ENCODE peak calls at places on chromosomes 5 and 9, in four cellular contexts. A, T, Y and D are unnamed samples.

GRCh38 chr5:150126199-150126920 is 29.3 kb downstream of the PDGFRB start:
- DNase-seq in Y (no peak), A (no peak), T (no peak), D (no peak)

GRCh38 chr9:120078112-120078511 is 501.9 kb downstream of the CDK5RAP2 start:
- DNase-seq in Y (no peak), A (no peak), T (no peak), D (no peak)

GRCh38 chr5:124289122-124289521 is 457.3 kb downstream of the ZNF608 start:
- DNase-seq in A (no peak), T (no peak), Y (no peak), D (peak; percentile 16)

GRCh38 chr5:122726990-122727616 is 47.8 kb upstream of the SNX2 start:
- DNase-seq in A (no peak), Y (no peak), T (no peak), D (no peak)

GRCh38 chr5:38515648-38516047 is 40.8 kb downstream of the LIFR start:
- DNase-seq in A (no peak), T (no peak), Y (peak; percentile 49), D (peak; percentile 84)

GRCh38 chr9:109012009-109012875 is 1.1 kb downstream of the CTNNAL1 start:
- DNase-seq in A (peak; percentile 57), T (peak; percentile 10), Y (peak; percentile 83), D (peak; percentile 78)

GRCh38 chr5:145557345-145557744 is 277.8 kb downstream of the PRELID2 start:
- DNase-seq in Y (no peak), A (no peak), T (no peak), D (no peak)

GRCh38 chr5:50439221-50439620 is 1.9 kb downstream of the EMB start:
- DNase-seq in Y (no peak), A (no peak), T (no peak), D (no peak)

GRCh38 chr5:128081111-128081865 is 2.3 kb upstream of the SLC12A2 start:
- DNase-seq in A (no peak), T (no peak), Y (no peak), D (no peak)

GRCh38 chr5:142725231-142726187 is 39.6 kb upstream of the FGF1 start:
- DNase-seq in T (no peak), A (no peak), Y (no peak), D (no peak)

GRCh38 chr5:53041071-53041692 is 52.0 kb downstream of the ITGA2 start:
- DNase-seq in Y (no peak), A (no peak), T (no peak), D (no peak)

GRCh38 chr9:19138084-19138483 is 10.8 kb upstream of the PLIN2 start:
- DNase-seq in Y (no peak), T (no peak), A (no peak), D (no peak)

GRCh38 chr5:131265318-131265803 is 1.5 kb downstream of the CDC42SE2 start:
- DNase-seq in A (no peak), Y (peak; percentile 46), T (no peak), D (no peak)

GRCh38 chr9:124718928-124719327 is 52.2 kb downstream of the NR6A1 start:
- DNase-seq in Y (no peak), T (no peak), A (no peak), D (no peak)

GRCh38 chr5:167947312-167947711 is 344.1 kb upstream of the WWC1 start:
- DNase-seq in Y (no peak), A (no peak), T (no peak), D (no peak)

GRCh38 chr5:127518319-127518621 is 830 bp downstream of the PRRC1 start:
- DNase-seq in A (no peak), Y (no peak), T (no peak), D (no peak)

GRCh38 chr9:35114921-35115341 is 731 bp downstream of the ATOSB start:
- DNase-seq in Y (peak; percentile 64), T (no peak), A (peak; percentile 52), D (peak; percentile 51)

GRCh38 chr9:14281136-14281795 is 32.7 kb downstream of the NFIB start:
- DNase-seq in T (no peak), Y (no peak), A (no peak), D (peak; percentile 30)

GRCh38 chr9:116286287-116286686 is 132.7 kb downstream of the PAPPA start:
- DNase-seq in Y (peak; percentile 32), T (no peak), A (peak; percentile 77), D (no peak)

GRCh38 chr5:131974622-131974955 is 29.1 kb upstream of the MEIKIN start:
- DNase-seq in Y (no peak), A (no peak), T (no peak), D (no peak)

GRCh38 chr5:154371687-154372086 is 74.1 kb upstream of the SAP30L start:
- DNase-seq in T (no peak), A (no peak), Y (peak; percentile 46), D (peak; percentile 45)

GRCh38 chr9:13569706-13570423 is 290.4 kb upstream of the MPDZ start:
- DNase-seq in A (no peak), T (no peak), Y (no peak), D (no peak)

GRCh38 chr5:13359326-13359725 is 585.2 kb downstream of the DNAH5 start:
- DNase-seq in Y (no peak), A (no peak), T (no peak), D (no peak)

GRCh38 chr5:137280656-137281055 is 218.5 kb downstream of the SPOCK1 start:
- DNase-seq in T (no peak), A (no peak), Y (no peak), D (no peak)

GRCh38 chr9:87422999-87423398 is 74.7 kb upstream of the DAPK1 start:
- DNase-seq in A (no peak), Y (no peak), T (no peak), D (no peak)

GRCh38 chr5:40017151-40017550 is 592.4 kb upstream of the DAB2 start:
- DNase-seq in A (no peak), Y (no peak), T (no peak), D (no peak)

GRCh38 chr5:133290669-133291235 is 238.9 kb downstream of the HSPA4 start:
- DNase-seq in T (no peak), Y (no peak), A (no peak), D (no peak)
- H3K27ac ChIP-seq in T (no peak overlapping the region), Y (no peak overlapping the region), A (no peak overlapping the region), D (no peak overlapping the region)

GRCh38 chr9:79571309-79572031 is at the start of gene TLE4:
- DNase-seq in T (peak; percentile 99), A (peak; percentile 100), Y (peak; percentile 100), D (peak; percentile 100)
- H3K27ac ChIP-seq in T (peak within 1 kb of the TSS; percentile 85), A (peak within 1 kb of the TSS; percentile 77), Y (peak within 1 kb of the TSS; percentile 81), D (peak within 1 kb of the TSS; percentile 94)

DNA sequence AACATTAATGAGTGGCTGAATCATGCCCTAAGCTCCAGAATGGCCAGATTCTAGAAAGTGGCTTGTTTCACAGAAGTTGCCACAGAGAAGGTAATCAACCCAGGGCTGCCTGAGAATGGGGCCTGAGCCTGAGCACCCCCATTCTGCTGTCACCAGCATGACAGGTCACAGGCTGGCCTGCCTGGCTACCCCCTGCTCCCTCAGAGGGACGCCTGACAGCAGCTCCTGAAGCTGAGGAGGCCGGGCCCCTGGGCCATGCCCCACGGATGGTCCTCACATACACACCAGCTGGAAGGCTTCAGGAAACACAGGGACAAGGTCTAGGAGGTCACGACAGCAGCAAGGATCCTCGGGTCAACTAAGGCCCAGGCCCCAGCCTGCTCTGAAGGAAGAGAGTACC is 3.7 kb downstream of the GABRP start:
- DNase-seq in A (no peak), Y (no peak), T (no peak), D (no peak)
- H3K27ac ChIP-seq in A (no peak overlapping the region), Y (no peak overlapping the region), T (no peak overlapping the region), D (no peak overlapping the region)

GRCh38 chr9:33877727-33878489 is 60.9 kb downstream of the UBE2R2 start:
- DNase-seq in A (no peak), T (no peak), Y (no peak), D (no peak)
- H3K27ac ChIP-seq in A (no peak overlapping the region), T (no peak overlapping the region), Y (no peak overlapping the region), D (no peak overlapping the region)

DNA sequence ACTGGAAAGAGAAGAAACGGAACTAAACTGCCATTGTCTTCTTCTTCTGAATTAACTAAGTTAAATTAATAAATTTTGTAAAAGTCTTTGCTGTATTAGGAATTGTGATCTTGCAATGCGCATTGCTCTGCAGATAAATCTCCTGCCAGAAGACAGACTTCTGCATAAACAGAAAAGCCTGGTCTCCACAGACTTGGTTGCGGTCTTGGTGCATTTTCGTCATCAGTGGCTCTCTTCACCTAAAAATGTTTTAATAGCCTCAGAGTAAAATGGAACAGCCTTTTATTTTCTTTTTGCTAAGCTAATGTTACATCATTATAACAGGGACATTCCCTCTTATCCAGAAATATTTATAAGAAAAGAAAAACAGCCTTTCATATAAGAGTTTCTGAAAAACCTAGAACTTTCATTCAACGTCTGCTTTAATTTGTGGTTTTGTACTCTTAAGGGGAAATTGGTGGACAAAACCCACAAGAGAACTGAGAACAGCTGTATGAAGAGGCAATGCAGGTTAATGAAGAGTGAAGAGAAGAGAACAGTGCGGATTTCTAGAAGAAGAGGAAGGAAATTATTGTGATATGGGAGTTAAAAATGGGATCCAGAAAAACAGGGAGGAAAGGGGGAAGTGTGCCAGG is 10.1 kb downstream of the IFNA5 start:
- DNase-seq in Y (no peak), A (no peak), T (no peak), D (no peak)
- H3K27ac ChIP-seq in Y (peak overlapping the region; percentile 5), A (no peak overlapping the region), T (no peak overlapping the region), D (no peak overlapping the region)

DNA sequence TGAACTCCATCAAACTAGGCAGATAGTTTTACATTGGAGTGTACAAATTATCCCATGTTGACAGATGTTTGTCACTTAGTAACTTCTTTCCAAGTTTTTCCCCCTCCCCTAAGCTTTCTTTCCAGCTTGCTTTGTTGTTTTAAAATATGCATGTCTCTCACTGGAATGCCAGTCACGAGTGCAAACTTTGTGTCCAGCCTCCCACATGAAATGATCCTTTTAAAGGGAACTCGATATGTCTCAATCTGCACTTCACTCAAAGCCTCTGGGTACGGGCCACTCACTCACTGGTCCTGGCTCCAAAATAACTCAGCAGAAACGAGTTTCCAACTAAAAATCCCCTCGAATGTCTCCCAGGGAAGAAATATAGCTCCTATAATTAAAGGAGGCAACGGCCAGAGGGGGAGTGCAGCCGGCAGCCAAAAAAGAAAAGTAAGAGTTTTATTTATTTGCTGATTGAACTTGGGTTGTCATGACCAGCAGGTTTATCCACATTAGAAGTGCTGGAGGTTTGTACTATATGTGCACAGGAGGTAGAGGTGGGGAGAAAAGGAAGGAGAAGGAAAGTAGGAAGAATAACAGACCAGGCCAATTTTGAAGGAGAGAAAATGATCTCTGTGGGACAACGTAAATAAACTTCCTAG is 17.5 kb downstream of the NR2F1 start:
- DNase-seq in T (no peak), Y (no peak), A (no peak), D (no peak)
- H3K27ac ChIP-seq in T (no peak overlapping the region), Y (no peak overlapping the region), A (no peak overlapping the region), D (no peak overlapping the region)

GRCh38 chr5:177087707-177088005 is 941 bp downstream of the FGFR4 start:
- DNase-seq in T (no peak), A (peak; percentile 34), Y (no peak), D (no peak)

GRCh38 chr5:177085985-177086917 is at the start of gene FGFR4:
- DNase-seq in Y (peak; percentile 92), A (peak; percentile 97), T (peak; percentile 54), D (peak; percentile 95)

GRCh38 chr5:177089825-177090641 is 3.3 kb downstream of the FGFR4 start:
- DNase-seq in A (no peak), Y (no peak), T (no peak), D (no peak)

GRCh38 chr5:177089146-177089545 is 2.4 kb downstream of the FGFR4 start:
- DNase-seq in T (no peak), A (no peak), Y (no peak), D (no peak)

GRCh38 chr5:177086918-177087706 is 397 bp downstream of the FGFR4 start:
- DNase-seq in T (peak; percentile 60), Y (peak; percentile 95), A (peak; percentile 87), D (peak; percentile 84)
- H3K27ac ChIP-seq in T (no peak overlapping the region), Y (peak overlapping the region; percentile 97), A (no peak overlapping the region), D (peak overlapping the region; percentile 92)